ENCODE peak calls at places on chromosomes 16 and 17, in seven cellular contexts. C is head of caudate nucleus; A is NCI-H1694; I is D341Med; O is ecto neural progenitor cell; P is activated CD4-positive, alpha-beta T cell treated with anti-CD3 and anti-CD28 coated beads for 48 hours; N is KG1. E is an unnamed sample.

GRCh38 chr17:3557768-3558583 is at the start of gene TRPV3:
- DNase-seq in A (no peak), N (no peak), C (peak), O (peak), I (peak), P (peak), E (peak)

GRCh38 chr17:63998050-63998720 is at the start of gene PRR29:
- DNase-seq in I (peak), P (peak), O (peak), N (peak), A (peak), C (peak), E (peak)

GRCh38 chr17:62857526-62857925 is 49.4 kb upstream of the MARCHF10 start:
- DNase-seq in N (no peak), A (no peak), I (no peak), C (no peak), O (peak), P (no peak), E (no peak)

GRCh38 chr17:29697371-29697770 is 74.7 kb upstream of the CORO6 start:
- DNase-seq in I (no peak), C (no peak), A (no peak), P (no peak), N (no peak), O (no peak), E (no peak)

GRCh38 chr16:2783581-2784375 is 3.6 kb downstream of the PRSS33 start:
- DNase-seq in A (no peak), C (no peak), N (no peak), P (no peak), I (no peak), O (no peak), E (no peak)

GRCh38 chr17:27446569-27447301 is 9.5 kb upstream of the KSR1 start:
- DNase-seq in I (no peak), P (no peak), A (peak), C (no peak), O (no peak), N (no peak), E (no peak)

GRCh38 chr16:21622545-21622944 is 23.2 kb downstream of the METTL9 start:
- DNase-seq in A (no peak), O (no peak), P (no peak), N (no peak), C (no peak), I (no peak), E (no peak)

GRCh38 chr16:87317766-87318121 is 552 bp upstream of the C16orf95 start:
- DNase-seq in I (peak), O (no peak), N (no peak), A (no peak), C (no peak), P (peak), E (peak)

GRCh38 chr17:74919440-74920305 is 3.4 kb downstream of the USH1G start:
- DNase-seq in I (peak), A (no peak), P (peak), C (peak), O (no peak), N (no peak), E (peak)

E was measured in activated naive CD4-positive, alpha-beta T cell treated with anti-CD3 and anti-CD28 coated beads for 36 hours.